ENCODE peak calls at places on chromosomes 5 and 9, in five cellular contexts. One of them, this sample, is unnamed. For H3K36me3, the result is how much of the 10 kb centered on the place peaks cover.

GRCh38 chr5:92378961-92379611 is 996.0 kb upstream of the ARRDC3 start:
- DNase-seq in mesenchymal stem cell: peak
- DNase-seq in mammary epithelial cell: peak
- DNase-seq in sigmoid colon: no peak
- DNase-seq in adrenal gland: no peak
- DNase-seq in this sample: no peak

GRCh38 chr5:151870820-151871219 is 53.8 kb downstream of the GLRA1 start:
- DNase-seq in sigmoid colon: no peak
- DNase-seq in mesenchymal stem cell: peak
- DNase-seq in mammary epithelial cell: peak
- DNase-seq in adrenal gland: no peak
- DNase-seq in this sample: no peak

GRCh38 chr5:95838001-95838520 is 15.5 kb upstream of the GLRX start:
- DNase-seq in mammary epithelial cell: no peak
- DNase-seq in sigmoid colon: no peak
- DNase-seq in adrenal gland: no peak
- DNase-seq in mesenchymal stem cell: no peak
- DNase-seq in this sample: no peak

GRCh38 chr9:93173365-93174150 is 10.4 kb upstream of the WNK2 start:
- DNase-seq in mammary epithelial cell: no peak
- DNase-seq in adrenal gland: no peak
- DNase-seq in sigmoid colon: no peak
- DNase-seq in mesenchymal stem cell: no peak
- DNase-seq in this sample: no peak

GRCh38 chr9:72145733-72146132 is 3.5 kb upstream of the GDA start:
- DNase-seq in mammary epithelial cell: no peak
- DNase-seq in mesenchymal stem cell: no peak
- DNase-seq in adrenal gland: no peak
- DNase-seq in sigmoid colon: no peak
- DNase-seq in this sample: no peak

GRCh38 chr5:116738270-116738947 is 163.8 kb upstream of the SEMA6A start:
- DNase-seq in mammary epithelial cell: no peak
- DNase-seq in mesenchymal stem cell: no peak
- DNase-seq in sigmoid colon: no peak
- DNase-seq in adrenal gland: no peak
- DNase-seq in this sample: no peak

GRCh38 chr9:35051069-35051967 is 21.1 kb downstream of the VCP start:
- DNase-seq in sigmoid colon: no peak
- DNase-seq in adrenal gland: peak
- DNase-seq in mammary epithelial cell: peak
- DNase-seq in mesenchymal stem cell: peak
- DNase-seq in this sample: peak

GRCh38 chr5:106875591-106876297 is 795.0 kb downstream of the EFNA5 start:
- DNase-seq in mammary epithelial cell: peak
- DNase-seq in sigmoid colon: no peak
- DNase-seq in mesenchymal stem cell: peak
- DNase-seq in adrenal gland: peak
- DNase-seq in this sample: no peak

GRCh38 chr5:150406120-150407096 is 6.3 kb downstream of the CD74 start:
- DNase-seq in mammary epithelial cell: no peak
- DNase-seq in mesenchymal stem cell: no peak
- DNase-seq in sigmoid colon: no peak
- DNase-seq in adrenal gland: no peak
- DNase-seq in this sample: no peak

GRCh38 chr9:95048225-95049087 is 269.1 kb downstream of the FANCC start:
- DNase-seq in mammary epithelial cell: peak
- DNase-seq in sigmoid colon: no peak
- DNase-seq in mesenchymal stem cell: peak
- DNase-seq in adrenal gland: peak
- DNase-seq in this sample: peak
- H3K27ac ChIP-seq in mammary epithelial cell: peak
- H3K27ac ChIP-seq in sigmoid colon: peak
- H3K27ac ChIP-seq in mesenchymal stem cell: peak
- H3K27ac ChIP-seq in adrenal gland: peak
- H3K27ac ChIP-seq in this sample: no peak

GRCh38 chr9:120441446-120442279 is 138.3 kb downstream of the CDK5RAP2 start:
- DNase-seq in mammary epithelial cell: peak
- DNase-seq in sigmoid colon: no peak
- DNase-seq in mesenchymal stem cell: peak
- DNase-seq in adrenal gland: no peak
- DNase-seq in this sample: no peak

GRCh38 chr9:120442280-120442597 is 137.7 kb downstream of the CDK5RAP2 start:
- DNase-seq in mammary epithelial cell: no peak
- DNase-seq in sigmoid colon: no peak
- DNase-seq in adrenal gland: no peak
- DNase-seq in mesenchymal stem cell: no peak
- DNase-seq in this sample: no peak

GRCh38 chr9:120439147-120439546 is 140.8 kb downstream of the CDK5RAP2 start:
- DNase-seq in mammary epithelial cell: peak
- DNase-seq in mesenchymal stem cell: no peak
- DNase-seq in sigmoid colon: no peak
- DNase-seq in adrenal gland: no peak
- DNase-seq in this sample: no peak

GRCh38 chr9:120438111-120438510 is 141.9 kb downstream of the CDK5RAP2 start:
- DNase-seq in sigmoid colon: no peak
- DNase-seq in mesenchymal stem cell: peak
- DNase-seq in adrenal gland: no peak
- DNase-seq in mammary epithelial cell: no peak
- DNase-seq in this sample: no peak

GRCh38 chr9:120440791-120441190 is 139.2 kb downstream of the CDK5RAP2 start:
- DNase-seq in adrenal gland: no peak
- DNase-seq in mesenchymal stem cell: no peak
- DNase-seq in mammary epithelial cell: no peak
- DNase-seq in sigmoid colon: no peak
- DNase-seq in this sample: no peak
- H3K36me3 ChIP-seq in adrenal gland: under half
- H3K36me3 ChIP-seq in mesenchymal stem cell: under half
- H3K36me3 ChIP-seq in mammary epithelial cell: under half
- H3K36me3 ChIP-seq in sigmoid colon: under half
- H3K36me3 ChIP-seq in this sample: under half

GRCh38 chr5:137575847-137576246 is 76.7 kb upstream of the SPOCK1 start:
- DNase-seq in sigmoid colon: no peak
- DNase-seq in mammary epithelial cell: peak
- DNase-seq in adrenal gland: no peak
- DNase-seq in mesenchymal stem cell: no peak
- DNase-seq in this sample: no peak
- H3K27ac ChIP-seq in sigmoid colon: no peak
- H3K27ac ChIP-seq in mammary epithelial cell: no peak
- H3K27ac ChIP-seq in adrenal gland: no peak
- H3K27ac ChIP-seq in mesenchymal stem cell: no peak
- H3K27ac ChIP-seq in this sample: no peak

GRCh38 chr5:173969167-173970049 is 19.6 kb upstream of the C5orf47 start:
- DNase-seq in adrenal gland: peak
- DNase-seq in mesenchymal stem cell: peak
- DNase-seq in sigmoid colon: no peak
- DNase-seq in mammary epithelial cell: no peak
- DNase-seq in this sample: no peak
- H3K36me3 ChIP-seq in adrenal gland: under half
- H3K36me3 ChIP-seq in mesenchymal stem cell: under half
- H3K36me3 ChIP-seq in sigmoid colon: under half
- H3K36me3 ChIP-seq in mammary epithelial cell: under half
- H3K36me3 ChIP-seq in this sample: under half

GRCh38 chr5:172769324-172769597 is 1.7 kb downstream of the DUSP1 start:
- DNase-seq in adrenal gland: no peak
- DNase-seq in sigmoid colon: no peak
- DNase-seq in mesenchymal stem cell: no peak
- DNase-seq in mammary epithelial cell: no peak
- DNase-seq in this sample: no peak
- H3K27ac ChIP-seq in adrenal gland: peak
- H3K27ac ChIP-seq in sigmoid colon: peak
- H3K27ac ChIP-seq in mesenchymal stem cell: peak
- H3K27ac ChIP-seq in mammary epithelial cell: peak
- H3K27ac ChIP-seq in this sample: peak

GRCh38 chr5:60206234-60206633 is 312.7 kb upstream of the PDE4D start:
- DNase-seq in adrenal gland: no peak
- DNase-seq in mesenchymal stem cell: no peak
- DNase-seq in sigmoid colon: no peak
- DNase-seq in mammary epithelial cell: no peak
- DNase-seq in this sample: no peak

GRCh38 chr5:60209146-60209840 is 315.8 kb upstream of the PDE4D start:
- DNase-seq in sigmoid colon: no peak
- DNase-seq in adrenal gland: no peak
- DNase-seq in mesenchymal stem cell: no peak
- DNase-seq in mammary epithelial cell: no peak
- DNase-seq in this sample: no peak

GRCh38 chr5:60208681-60209080 is 315.2 kb upstream of the PDE4D start:
- DNase-seq in adrenal gland: no peak
- DNase-seq in mammary epithelial cell: no peak
- DNase-seq in mesenchymal stem cell: no peak
- DNase-seq in sigmoid colon: no peak
- DNase-seq in this sample: no peak

GRCh38 chr5:60207031-60207430 is 313.5 kb upstream of the PDE4D start:
- DNase-seq in adrenal gland: no peak
- DNase-seq in sigmoid colon: no peak
- DNase-seq in mammary epithelial cell: no peak
- DNase-seq in mesenchymal stem cell: no peak
- DNase-seq in this sample: no peak

DNA sequence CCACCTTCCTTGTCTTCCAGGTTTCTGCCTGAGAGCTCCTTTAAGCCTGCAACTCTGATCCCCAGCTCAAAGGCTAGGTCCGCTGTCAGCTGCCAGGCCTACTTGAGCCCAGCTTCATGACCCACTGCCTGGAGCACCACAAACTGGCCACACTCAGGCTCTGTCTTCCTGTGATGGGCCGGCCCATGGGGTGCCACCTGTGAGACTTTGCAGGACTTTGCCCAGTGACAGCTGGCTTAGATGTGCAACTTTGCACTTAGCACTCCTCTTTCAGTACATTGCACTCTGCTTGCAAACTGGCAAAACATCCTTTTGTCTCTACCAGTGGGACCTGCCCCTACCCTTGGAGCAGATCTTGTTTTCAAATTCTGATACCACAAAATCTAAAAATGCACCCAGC is 311.5 kb upstream of the PDE4D start:
- DNase-seq in adrenal gland: no peak
- DNase-seq in sigmoid colon: no peak
- DNase-seq in mammary epithelial cell: no peak
- DNase-seq in mesenchymal stem cell: no peak
- DNase-seq in this sample: no peak
- H3K36me3 ChIP-seq in adrenal gland: under half
- H3K36me3 ChIP-seq in sigmoid colon: under half
- H3K36me3 ChIP-seq in mammary epithelial cell: under half
- H3K36me3 ChIP-seq in mesenchymal stem cell: under half
- H3K36me3 ChIP-seq in this sample: under half

GRCh38 chr5:55391707-55392106 is 83.9 kb downstream of the MTREX start:
- DNase-seq in mesenchymal stem cell: no peak
- DNase-seq in adrenal gland: no peak
- DNase-seq in sigmoid colon: no peak
- DNase-seq in mammary epithelial cell: no peak
- DNase-seq in this sample: no peak
- H3K27ac ChIP-seq in mesenchymal stem cell: no peak
- H3K27ac ChIP-seq in adrenal gland: no peak
- H3K27ac ChIP-seq in sigmoid colon: no peak
- H3K27ac ChIP-seq in mammary epithelial cell: no peak
- H3K27ac ChIP-seq in this sample: no peak

This sample was measured in CD8-positive, alpha-beta memory T cell.